ENCODE peak calls at places on chromosomes 7 and 10, in four cellular contexts. X is sigmoid colon, D is left ventricle myocardium inferior, V is psoas muscle. E is an unnamed sample.

GRCh38 chr10:126536148-126536547 is 134.3 kb downstream of the C10orf90 start:
- DNase-seq in X (no peak), D (no peak), V (no peak), E (no peak)

GRCh38 chr7:130392456-130392860 is 12.2 kb downstream of the CPA1 start:
- DNase-seq in X (no peak), D (no peak), V (no peak), E (no peak)

GRCh38 chr7:68005992-68006391 is 1009.4 kb downstream of the TYW1 start:
- DNase-seq in X (no peak), D (no peak), V (no peak), E (no peak)

GRCh38 chr7:30159698-30160143 is 24.9 kb downstream of the MTURN start:
- DNase-seq in X (no peak), D (no peak), V (no peak), E (no peak)

GRCh38 chr10:4868357-4868657 is 42.3 kb downstream of the AKR1E2 start:
- DNase-seq in X (no peak), D (no peak), V (no peak), E (no peak)

GRCh38 chr10:132648072-132648855 is 110.7 kb downstream of the INPP5A start:
- DNase-seq in X (peak; percentile 62), D (peak; percentile 12), V (peak; percentile 7), E (peak; percentile 37)

GRCh38 chr10:73251683-73252444 is 580 bp downstream of the MRPS16 start:
- DNase-seq in X (peak; percentile 61), D (no peak), V (peak; percentile 14), E (no peak)

GRCh38 chr10:79431891-79432831 is 13.3 kb downstream of the ZCCHC24 start:
- DNase-seq in X (peak; percentile 85), D (no peak), V (peak; percentile 52), E (peak; percentile 35)

GRCh38 chr7:157129907-157130460 is 8.7 kb upstream of the UBE3C start:
- DNase-seq in X (no peak), D (no peak), V (no peak), E (no peak)

GRCh38 chr10:110644598-110645462 is 694 bp downstream of the RBM20 start:
- DNase-seq in X (no peak), D (no peak), V (no peak), E (no peak)

GRCh38 chr10:364267-364775 is 229.1 kb downstream of the ZMYND11 start:
- DNase-seq in X (peak; percentile 57), D (no peak), V (no peak), E (no peak)

GRCh38 chr7:108303332-108303731 is 152.9 kb downstream of the NRCAM start:
- DNase-seq in X (no peak), D (no peak), V (no peak), E (no peak)

GRCh38 chr7:108308913-108309312 is 147.3 kb downstream of the NRCAM start:
- DNase-seq in X (no peak), D (no peak), V (no peak), E (no peak)

GRCh38 chr7:108310351-108310750 is 145.9 kb downstream of the NRCAM start:
- DNase-seq in X (no peak), D (no peak), V (no peak), E (no peak)

GRCh38 chr7:108308276-108308675 is 148.0 kb downstream of the NRCAM start:
- DNase-seq in X (no peak), D (no peak), V (no peak), E (no peak)

GRCh38 chr7:108307246-108307982 is 148.8 kb downstream of the NRCAM start:
- DNase-seq in X (no peak), D (no peak), V (no peak), E (no peak)
- TF ChIP-seq CTCF in X (no peak), D (no peak), V (no peak), E (no peak)

DNA sequence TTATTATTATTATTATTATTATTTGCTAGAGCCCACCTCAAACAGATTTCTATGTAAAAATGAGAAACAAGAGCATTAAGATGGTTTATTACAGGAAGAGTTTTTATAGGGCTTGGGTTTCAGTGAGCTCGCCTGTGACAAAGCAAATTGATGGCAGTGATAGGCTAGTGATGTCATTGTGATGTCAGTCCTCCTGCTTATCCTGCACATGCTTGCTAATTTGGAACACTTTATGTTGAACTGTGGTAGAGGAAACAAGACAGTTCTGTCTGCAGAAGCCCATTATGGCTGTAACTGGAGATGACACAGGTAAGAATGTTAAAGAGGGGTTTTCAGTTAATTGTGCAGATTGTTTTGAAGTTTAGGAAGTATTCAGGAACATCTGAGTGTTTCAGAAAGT is 68.3 kb downstream of the CREM start:
- DNase-seq in X (no peak), D (no peak), V (no peak), E (no peak)
- H3K27ac ChIP-seq in X (peak overlapping the region; percentile 95), D (peak overlapping the region; percentile 96), V (peak overlapping the region; percentile 87), E (peak overlapping the region; percentile 84)

DNA sequence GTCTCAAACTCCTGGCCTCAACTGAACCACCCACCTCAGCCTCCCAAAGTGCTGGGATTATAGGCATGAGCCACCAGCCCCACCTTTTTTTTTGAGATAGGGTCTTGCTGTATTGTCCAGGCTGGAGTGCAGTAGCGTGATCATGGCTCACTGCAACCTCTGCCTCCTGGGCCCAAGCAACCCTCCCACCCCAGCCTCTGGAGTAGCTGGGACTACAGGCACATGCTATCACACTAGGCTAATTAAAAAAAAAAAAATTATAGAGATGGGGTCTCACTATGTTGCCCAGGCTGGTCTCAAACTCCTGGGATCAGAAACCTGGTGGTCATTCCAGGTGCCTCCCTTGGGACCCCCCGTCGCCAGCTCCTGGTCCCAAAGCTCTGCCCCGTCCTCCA is 25.0 kb downstream of the GTF2IRD1 start:
- DNase-seq in X (no peak), D (no peak), V (no peak), E (no peak)
- H3K4me1 ChIP-seq in X (no peaks in the 10 kb centered on the region), D (peaks cover 72% of the 10 kb centered on the region), V (peaks cover 64% of the 10 kb centered on the region), E (peaks cover 73% of the 10 kb centered on the region)

GRCh38 chr10:2876032-2876431 is 191.3 kb upstream of the PFKP start:
- DNase-seq in X (no peak), D (no peak), V (no peak), E (no peak)
- TF ChIP-seq CTCF in X (no peak), D (no peak), V (no peak), E (no peak)

DNA sequence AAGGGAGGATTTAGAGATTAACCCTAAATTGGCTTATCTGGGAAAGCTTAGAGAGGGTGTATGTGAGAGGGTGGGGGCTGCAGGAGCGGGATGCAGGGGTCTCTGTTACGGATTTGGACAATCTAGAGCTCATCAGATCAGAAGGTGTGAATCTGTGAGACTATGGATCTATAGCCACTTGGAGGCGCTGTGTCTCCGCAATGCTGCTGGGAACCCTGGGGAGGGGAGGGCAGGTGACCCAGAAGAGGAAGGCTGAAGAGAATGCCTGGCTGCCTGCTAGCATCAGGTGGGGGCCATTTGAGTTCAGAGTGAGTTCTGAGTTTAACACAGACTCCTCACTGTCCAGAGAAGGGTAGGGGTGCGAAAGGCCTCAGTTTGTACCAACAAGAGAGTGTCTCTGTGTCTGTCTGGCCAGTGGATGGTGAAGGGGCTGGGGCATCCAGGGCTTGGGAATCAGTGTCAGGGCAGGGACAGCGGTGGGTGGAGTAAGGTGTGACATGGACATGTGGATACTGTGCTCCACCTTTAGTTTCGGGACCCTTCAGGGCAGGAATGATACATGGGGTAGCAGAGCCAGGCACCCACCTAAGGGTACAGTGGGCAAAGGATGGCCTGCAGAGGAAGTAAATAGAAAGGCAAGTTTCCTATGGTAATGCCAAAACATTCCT is 187.3 kb upstream of the PRSS58 start:
- DNase-seq in X (no peak), D (no peak), V (no peak), E (no peak)
- H3K27ac ChIP-seq in X (no peak overlapping the region), D (no peak overlapping the region), V (no peak overlapping the region), E (no peak overlapping the region)

DNA sequence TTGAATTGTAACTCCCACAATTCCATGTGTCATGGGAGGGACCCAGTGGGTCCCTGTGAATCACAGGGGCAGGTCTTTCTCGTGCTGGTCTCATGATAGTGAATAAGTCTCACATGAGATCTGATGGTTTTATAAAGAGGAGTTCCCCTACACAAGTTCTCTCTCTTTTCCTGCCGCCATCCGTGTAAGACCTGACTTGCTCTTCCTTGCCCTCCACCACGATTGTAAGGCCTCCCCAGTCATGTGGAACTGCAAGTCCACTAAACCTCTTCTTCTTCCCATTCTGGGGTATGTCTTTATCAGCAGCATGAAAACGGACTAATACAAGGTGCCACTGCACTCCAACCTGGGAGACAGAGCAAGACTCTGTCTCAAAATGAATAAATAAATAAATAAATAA is 329.2 kb downstream of the TNS3 start:
- DNase-seq in X (no peak), D (no peak), V (no peak), E (no peak)
- H3K4me1 ChIP-seq in X (no peaks in the 10 kb centered on the region), D (peaks cover 19% of the 10 kb centered on the region), V (peaks cover 10% of the 10 kb centered on the region), E (no peaks in the 10 kb centered on the region)

DNA sequence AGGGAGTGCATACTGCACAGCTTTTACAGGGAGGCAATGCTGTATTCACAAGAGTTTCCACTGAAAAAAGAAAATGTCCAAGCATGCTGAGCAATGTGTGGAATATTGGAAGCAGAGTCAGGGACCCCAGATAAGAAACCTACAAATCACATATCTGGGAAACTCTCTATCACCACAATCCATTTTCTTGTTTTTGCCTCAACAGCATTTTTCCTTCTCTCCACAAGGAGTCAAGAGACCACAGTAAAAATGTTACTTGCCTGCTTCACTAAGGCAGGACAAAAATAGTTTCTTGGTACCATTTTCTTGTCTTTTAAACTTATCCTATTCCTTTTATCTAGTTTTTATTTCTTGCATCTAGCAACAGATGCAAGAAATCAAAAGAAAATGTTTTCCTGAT is 19.5 kb upstream of the PDE1C start:
- DNase-seq in X (no peak), D (no peak), V (no peak), E (no peak)
- TF ChIP-seq CTCF in X (no peak), D (no peak), V (no peak), E (no peak)

GRCh38 chr10:99994801-99995200 is 14.9 kb downstream of the DNMBP start:
- DNase-seq in X (no peak), D (no peak), V (no peak), E (no peak)
- H3K27ac ChIP-seq in X (peak overlapping the region; percentile 64), D (peak overlapping the region; percentile 49), V (peak overlapping the region; percentile 47), E (peak overlapping the region; percentile 37)

DNA sequence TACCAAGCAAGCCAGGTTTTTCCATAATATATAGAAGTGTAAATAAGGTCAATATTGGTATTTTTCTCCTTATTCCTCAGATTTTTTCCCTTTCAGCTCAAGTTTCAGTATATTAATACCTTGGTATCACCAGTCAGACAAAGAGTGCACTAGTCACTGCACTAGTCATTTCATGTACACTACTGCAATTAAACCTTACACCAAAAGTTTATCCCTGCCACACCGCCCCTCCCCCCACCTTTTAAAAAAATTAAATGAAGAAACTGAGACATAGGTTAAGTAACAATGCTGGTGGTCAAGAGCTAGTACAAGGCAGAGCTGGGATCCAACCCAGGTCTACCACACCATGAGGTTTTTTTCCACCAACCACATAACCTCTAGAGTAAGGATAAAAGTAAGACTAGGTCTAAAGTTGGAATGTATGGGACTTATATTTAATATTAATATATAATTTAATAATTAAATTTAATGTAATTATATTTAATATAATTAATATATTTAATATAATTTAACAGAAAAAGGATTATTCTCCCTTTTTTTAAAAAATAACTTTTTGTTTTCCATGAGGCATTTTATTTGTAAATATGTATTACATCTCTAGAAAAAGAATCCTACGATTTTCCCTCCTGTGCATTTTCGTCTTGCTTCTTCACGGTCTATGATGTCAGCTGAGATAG is 68.5 kb downstream of the NT5C2 start:
- DNase-seq in X (no peak), D (no peak), V (no peak), E (no peak)
- H3K4me1 ChIP-seq in X (no peaks in the 10 kb centered on the region), D (peaks cover 67% of the 10 kb centered on the region), V (peaks cover 78% of the 10 kb centered on the region), E (no peaks in the 10 kb centered on the region)

DNA sequence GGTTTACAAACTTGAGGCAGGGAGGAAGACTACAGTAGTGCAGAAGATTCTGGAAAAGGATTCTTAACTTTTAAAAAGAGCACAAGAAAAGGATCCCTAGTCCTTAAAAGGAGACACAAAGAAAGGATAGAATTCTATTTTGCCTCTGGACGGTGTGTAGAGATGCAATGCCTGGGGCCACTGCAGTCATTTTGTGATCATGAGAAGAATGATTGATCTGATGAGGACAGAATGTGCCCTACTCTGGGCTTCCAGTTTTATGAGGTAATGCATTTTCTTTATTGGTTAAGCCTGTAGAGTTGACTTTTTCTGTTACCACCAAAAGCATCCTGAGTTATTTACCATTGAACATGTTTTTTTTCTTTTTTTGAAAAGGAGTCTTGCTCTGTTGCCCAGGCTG is 28.3 kb upstream of the UCMA start:
- DNase-seq in X (no peak), D (no peak), V (no peak), E (no peak)
- TF ChIP-seq CTCF in X (no peak), D (no peak), V (no peak), E (no peak)